ENCODE peak calls at places on chromosomes 2 and 18, in six cellular contexts. O is activated naive CD4-positive, alpha-beta T cell; S is right atrium auricular region; Z is A172; Q is RWPE1; P is cardiac septum. H is an unnamed sample.

GRCh38 chr2:42101641-42102605 is 54.1 kb downstream of the PKDCC start:
- DNase-seq in O (peak; percentile 89), Z (peak; percentile 83), Q (no peak), S (no peak), P (peak; percentile 84), H (peak; percentile 78)

GRCh38 chr2:27940090-27940671 is 49.7 kb downstream of the BABAM2 start:
- DNase-seq in Q (no peak), P (no peak), Z (no peak), S (no peak), O (no peak), H (no peak)

GRCh38 chr18:12686100-12686499 is 16.4 kb downstream of the CEP76 start:
- DNase-seq in S (no peak), Q (no peak), P (no peak), O (no peak), Z (peak; percentile 27), H (no peak)

GRCh38 chr2:143778981-143779380 is 649.8 kb downstream of the ARHGAP15 start:
- DNase-seq in Q (no peak), O (no peak), Z (no peak), P (no peak), S (no peak), H (no peak)

GRCh38 chr2:184769038-184769437 is 170.7 kb downstream of the ZNF804A start:
- DNase-seq in O (no peak), P (no peak), Z (peak; percentile 15), S (no peak), Q (peak; percentile 1), H (no peak)

GRCh38 chr2:55871637-55872036 is 51.9 kb downstream of the EFEMP1 start:
- DNase-seq in S (no peak), O (no peak), P (no peak), Z (no peak), Q (no peak), H (no peak)

GRCh38 chr2:128606837-128607236 is 288.2 kb upstream of the HS6ST1 start:
- DNase-seq in Z (no peak), P (peak; percentile 66), O (no peak), S (no peak), Q (no peak), H (no peak)

GRCh38 chr2:7992612-7993596 is 689.0 kb upstream of the ID2 start:
- DNase-seq in O (no peak), Z (no peak), S (no peak), Q (no peak), P (no peak), H (no peak)

GRCh38 chr2:219475697-219476604 is 22.7 kb upstream of the GMPPA start:
- DNase-seq in O (peak; percentile 53), Z (peak; percentile 67), S (peak; percentile 72), P (no peak), Q (no peak), H (peak; percentile 76)

GRCh38 chr2:158539176-158539895 is 82.6 kb downstream of the PKP4 start:
- DNase-seq in S (no peak), O (no peak), P (no peak), Q (peak; percentile 30), Z (peak; percentile 66), H (no peak)

GRCh38 chr2:209473930-209474419 is 50.1 kb downstream of the MAP2 start:
- DNase-seq in P (no peak), O (no peak), Q (peak; percentile 68), S (no peak), Z (peak; percentile 89), H (no peak)

GRCh38 chr2:190554357-190555006 is 20.0 kb upstream of the NEMP2 start:
- DNase-seq in Q (no peak), O (no peak), S (no peak), Z (no peak), P (no peak), H (no peak)

GRCh38 chr2:13481201-13481600 is 764.5 kb downstream of the TRIB2 start:
- DNase-seq in Z (peak; percentile 70), P (no peak), O (no peak), S (no peak), Q (no peak), H (no peak)

GRCh38 chr2:1553671-1554295 is 140.5 kb downstream of the TPO start:
- DNase-seq in Z (peak; percentile 70), Q (peak; percentile 28), O (no peak), S (no peak), P (no peak), H (no peak)

GRCh38 chr2:163364736-163365135 is 371.1 kb downstream of the FIGN start:
- DNase-seq in Q (no peak), O (no peak), Z (no peak), P (no peak), S (no peak), H (no peak)

GRCh38 chr18:58010265-58010664 is 33.8 kb upstream of the NEDD4L start:
- DNase-seq in S (no peak), O (no peak), Q (no peak), Z (no peak), P (no peak), H (no peak)

GRCh38 chr18:67926929-67927864 is 410.7 kb upstream of the DSEL start:
- DNase-seq in Z (no peak), P (no peak), O (no peak), S (no peak), Q (no peak), H (no peak)

GRCh38 chr18:25033747-25034471 is 318.1 kb downstream of the ZNF521 start:
- DNase-seq in O (no peak), S (no peak), P (no peak), Z (no peak), Q (no peak), H (no peak)

GRCh38 chr2:133844214-133844892 is 276.1 kb upstream of the NCKAP5 start:
- DNase-seq in Z (peak; percentile 80), Q (peak; percentile 80), P (no peak), S (peak; percentile 59), O (peak; percentile 10), H (peak; percentile 71)

GRCh38 chr2:119117891-119118882 is 40.4 kb downstream of the C1QL2 start:
- DNase-seq in Q (no peak), O (no peak), S (no peak), Z (no peak), P (peak; percentile 54), H (peak; percentile 23)

GRCh38 chr2:11516984-11517648 is 16.7 kb upstream of the GREB1 start:
- DNase-seq in P (no peak), Z (no peak), Q (no peak), O (no peak), S (no peak), H (no peak)

GRCh38 chr2:2296400-2296799 is 34.7 kb downstream of the MYT1L start:
- DNase-seq in P (no peak), O (no peak), Q (no peak), Z (no peak), S (no peak), H (no peak)

GRCh38 chr2:190910341-190911136 is 29.9 kb downstream of the GLS start:
- DNase-seq in S (no peak), O (no peak), P (no peak), Q (no peak), Z (peak; percentile 44), H (no peak)

GRCh38 chr2:53829252-53829651 is 30.5 kb downstream of the GPR75 start:
- DNase-seq in S (no peak), Q (no peak), O (no peak), P (no peak), Z (no peak), H (no peak)

GRCh38 chr2:162492225-162492624 is 148.3 kb downstream of the GCA start:
- DNase-seq in Z (no peak), P (no peak), S (no peak), O (no peak), Q (no peak), H (no peak)

GRCh38 chr2:99777266-99777640 is 287.4 kb upstream of the REV1 start:
- DNase-seq in O (no peak), Z (peak; percentile 3), Q (no peak), P (no peak), S (no peak), H (no peak)

GRCh38 chr2:105321875-105322646 is 7.5 kb downstream of the TGFBRAP1 start:
- DNase-seq in Q (no peak), O (no peak), S (no peak), P (no peak), Z (no peak), H (no peak)

GRCh38 chr2:2707111-2708035 is 376.3 kb upstream of the MYT1L start:
- DNase-seq in P (no peak), Q (no peak), O (no peak), Z (no peak), S (no peak), H (no peak)

GRCh38 chr2:199624958-199625357 is 167.2 kb upstream of the SATB2 start:
- DNase-seq in S (no peak), Z (no peak), Q (no peak), O (no peak), P (no peak), H (no peak)

GRCh38 chr2:100615471-100615870 is 52.7 kb downstream of the PDCL3 start:
- DNase-seq in P (no peak), O (no peak), Q (no peak), S (no peak), Z (no peak), H (no peak)

GRCh38 chr18:55603775-55604174 is 15.8 kb upstream of the TCF4 start:
- DNase-seq in P (no peak), O (no peak), Z (no peak), S (no peak), Q (no peak), H (no peak)

GRCh38 chr2:190864375-190864774 is 16.2 kb upstream of the GLS start:
- DNase-seq in Q (no peak), S (no peak), O (no peak), P (no peak), Z (no peak), H (no peak)

GRCh38 chr18:35573531-35573930 is 8.0 kb upstream of the GALNT1 start:
- DNase-seq in P (no peak), O (no peak), S (no peak), Z (no peak), Q (no peak), H (no peak)

GRCh38 chr18:3305354-3305762 is 43.4 kb downstream of the MYL12B start:
- DNase-seq in P (no peak), Q (peak; percentile 98), S (no peak), Z (peak; percentile 87), O (no peak), H (peak; percentile 55)